ENCODE peak calls at places on chromosomes 12 and 14, in nine cellular contexts. F is stimulated activated CD8-positive, alpha-beta memory T cell treated with anti-CD3 and anti-CD28 coated beads, Interleukin-4, amount 100 ng/mL, for 24 hours; A is skeletal muscle cell; S is SW 1271; B is fibroblast of the conjunctiva; H is activated CD4-positive, alpha-beta T cell treated with anti-CD3 and anti-CD28 coated beads for 48 hours; X is endothelial cell; O is adipocyte; L is amniotic stem cell. U is an unnamed sample.

GRCh38 chr12:128543971-128544370 is 277.0 kb downstream of the TMEM132C start:
- DNase-seq in F (no peak), A (no peak), S (no peak), B (no peak), H (no peak), X (no peak), O (no peak), L (no peak), U (no peak)

GRCh38 chr12:13982010-13982409 is 608 bp upstream of the GRIN2B start:
- DNase-seq in F (no peak), A (no peak), S (no peak), B (no peak), H (peak), X (peak), O (no peak), L (no peak), U (no peak)

GRCh38 chr14:89330236-89331002 is 86.6 kb downstream of the FOXN3 start:
- DNase-seq in F (no peak), A (peak), S (no peak), B (peak), H (no peak), X (no peak), O (peak), L (peak), U (no peak)

GRCh38 chr12:54340845-54341244 is 15.9 kb downstream of the COPZ1 start:
- DNase-seq in F (no peak), A (no peak), S (no peak), B (no peak), H (no peak), X (no peak), O (no peak), L (no peak), U (no peak)

GRCh38 chr12:65505321-65506121 is 227.0 kb downstream of the MSRB3 start:
- DNase-seq in F (no peak), A (no peak), S (no peak), B (no peak), H (no peak), X (no peak), O (no peak), L (no peak), U (no peak)

GRCh38 chr12:46693034-46693433 is 132.8 kb downstream of the SLC38A4 start:
- DNase-seq in F (no peak), A (no peak), S (no peak), B (no peak), H (no peak), X (no peak), O (no peak), L (no peak), U (no peak)

GRCh38 chr12:91126516-91126915 is 15.2 kb upstream of the LUM start:
- DNase-seq in F (no peak), A (no peak), S (no peak), B (no peak), H (no peak), X (no peak), O (no peak), L (no peak), U (no peak)

GRCh38 chr12:93483151-93483807 is 16.0 kb downstream of the MRPL42 start:
- DNase-seq in F (no peak), A (no peak), S (no peak), B (no peak), H (no peak), X (no peak), O (no peak), L (no peak), U (no peak)

GRCh38 chr14:24381363-24382102 is 13.5 kb downstream of the NFATC4 start:
- DNase-seq in F (no peak), A (no peak), S (no peak), B (no peak), H (peak), X (no peak), O (no peak), L (no peak), U (no peak)